ENCODE peak calls at places on chromosomes 2 and 18, in four cellular contexts. M is stimulated activated CD4-positive, alpha-beta T cell treated with anti-CD3 and anti-CD28 coated beads, Interleukin-1b, Interleukin-23, amount 100 ng/mL, for 1 hour; E is GM13977; P is CD4-positive, alpha-beta memory T cell. L is an unnamed sample.
A peak's percentile ranks its signal among the peaks of the same experiment; 100 is the strongest.

GRCh38 chr18:36035253-36035652 is 32.1 kb downstream of the RPRD1A start:
- DNase-seq in E (no peak), P (no peak), M (no peak), L (no peak)

GRCh38 chr2:127105656-127106456 is 1.1 kb downstream of the BIN1 start:
- DNase-seq in P (no peak), M (no peak), E (peak; percentile 64), L (peak; percentile 56)

GRCh38 chr18:11154369-11154982 is 5.1 kb upstream of the PIEZO2 start:
- DNase-seq in P (no peak), M (no peak), E (peak; percentile 57), L (no peak)

GRCh38 chr2:231716641-231717280 is 8.4 kb downstream of the PTMA start:
- DNase-seq in E (no peak), P (no peak), M (no peak), L (no peak)

GRCh38 chr18:39946623-39947061 is 2008.4 kb upstream of the PIK3C3 start:
- DNase-seq in P (no peak), M (no peak), E (no peak), L (no peak)

GRCh38 chr18:33960393-33960792 is 264.3 kb downstream of the NOL4 start:
- DNase-seq in M (no peak), E (no peak), P (no peak), L (no peak)

GRCh38 chr2:27288610-27289009 is 6.4 kb downstream of the TRIM54 start:
- DNase-seq in E (no peak), P (no peak), M (no peak), L (no peak)

GRCh38 chr2:107633580-107634147 is 193.0 kb upstream of the RGPD4 start:
- DNase-seq in M (no peak), P (no peak), E (no peak), L (no peak)

GRCh38 chr2:207375207-207375875 is 154.4 kb upstream of the CREB1 start:
- DNase-seq in E (no peak), P (no peak), M (no peak), L (no peak)

GRCh38 chr2:239002960-239003932 is 155.4 kb downstream of the TWIST2 start:
- DNase-seq in E (no peak), P (no peak), M (no peak), L (no peak)

GRCh38 chr18:48555465-48555995 is 16.7 kb downstream of the CTIF start:
- DNase-seq in E (no peak), P (no peak), M (no peak), L (no peak)

GRCh38 chr2:219149667-219150066 is 10.9 kb downstream of the NHEJ1 start:
- DNase-seq in P (no peak), M (no peak), E (no peak), L (no peak)

GRCh38 chr2:1051585-1051984 is 100.9 kb downstream of the SNTG2 start:
- DNase-seq in E (no peak), M (no peak), P (no peak), L (no peak)

GRCh38 chr18:69230204-69230603 is 170.5 kb upstream of the DOK6 start:
- DNase-seq in P (no peak), M (no peak), E (no peak), L (no peak)

GRCh38 chr2:47654790-47655562 is 128.0 kb upstream of the MSH6 start:
- DNase-seq in E (peak; percentile 77), P (no peak), M (no peak), L (no peak)

L was measured in mesothelial cell of epicardium.